ENCODE peak calls at places on chromosomes 7 and 10, in five cellular contexts. J is choroid plexus epithelial cell, X is BE2C, A is A549, Q is K562. P is an unnamed sample.

GRCh38 chr10:6482737-6483362 is 97.2 kb downstream of the PRKCQ start:
- DNase-seq in J (no peak), A (no peak), X (no peak), Q (no peak), P (no peak)

GRCh38 chr10:130802301-130802700 is 509.2 kb downstream of the TCERG1L start:
- DNase-seq in X (no peak), Q (no peak), A (no peak), J (no peak), P (no peak)

GRCh38 chr10:121240556-121240955 is 357.7 kb downstream of the FGFR2 start:
- DNase-seq in A (no peak), J (no peak), X (no peak), Q (no peak), P (no peak)

GRCh38 chr7:133265821-133266220 is 12.9 kb downstream of the EXOC4 start:
- DNase-seq in J (peak), Q (no peak), X (no peak), A (no peak), P (no peak)

GRCh38 chr7:30682131-30683083 is at the start of gene CRHR2:
- DNase-seq in X (peak), J (no peak), A (no peak), Q (peak), P (no peak)

GRCh38 chr7:21198929-21199328 is 229.0 kb upstream of the SP4 start:
- DNase-seq in J (no peak), X (no peak), A (no peak), Q (no peak), P (no peak)

GRCh38 chr7:47420117-47420780 is 161.7 kb downstream of the TNS3 start:
- DNase-seq in Q (no peak), J (no peak), X (no peak), A (no peak), P (no peak)

GRCh38 chr10:13801156-13801906 is 214.6 kb downstream of the PRPF18 start:
- DNase-seq in A (no peak), J (no peak), X (no peak), Q (no peak), P (no peak)

GRCh38 chr10:104081998-104082397 is 3.7 kb downstream of the COL17A1 start:
- DNase-seq in X (no peak), J (no peak), A (no peak), Q (no peak), P (no peak)

GRCh38 chr7:112798199-112799159 is 8.3 kb upstream of the TMEM168 start:
- DNase-seq in A (no peak), J (no peak), Q (peak), X (no peak), P (no peak)

GRCh38 chr7:112898432-112899290 is 108.5 kb upstream of the TMEM168 start:
- DNase-seq in J (peak), A (peak), X (peak), Q (peak), P (peak)

GRCh38 chr7:66720571-66720970 is 20.0 kb upstream of the RABGEF1 start:
- DNase-seq in J (no peak), X (no peak), Q (no peak), A (no peak), P (no peak)

GRCh38 chr10:34492081-34492480 is 323.0 kb downstream of the PARD3 start:
- DNase-seq in J (no peak), Q (no peak), X (no peak), A (peak), P (no peak)

GRCh38 chr7:27183682-27184341 is 1.2 kb downstream of the HOXA11 start:
- DNase-seq in J (no peak), Q (no peak), X (no peak), A (no peak), P (no peak)

GRCh38 chr7:15643000-15643705 is 43.3 kb downstream of the MEOX2 start:
- DNase-seq in J (no peak), A (no peak), X (peak), Q (peak), P (no peak)

GRCh38 chr10:127553431-127553830 is 4.3 kb downstream of the NPS start:
- DNase-seq in A (no peak), Q (no peak), J (no peak), X (no peak), P (no peak)

GRCh38 chr7:124152859-124153692 is 120.2 kb upstream of the TMEM229A start:
- DNase-seq in J (peak), Q (peak), X (peak), A (peak), P (peak)

GRCh38 chr7:33870120-33870519 is 35.2 kb upstream of the BMPER start:
- DNase-seq in A (no peak), J (no peak), X (no peak), Q (no peak), P (no peak)

GRCh38 chr10:69237528-69238159 is 17.5 kb downstream of the HKDC1 start:
- DNase-seq in J (peak), A (peak), Q (peak), X (peak), P (peak)

GRCh38 chr10:51422311-51423120 is 276.9 kb downstream of the CSTF2T start:
- DNase-seq in X (peak), J (peak), Q (peak), A (peak), P (peak)

GRCh38 chr10:93816123-93816747 is 58.5 kb downstream of the LGI1 start:
- DNase-seq in J (peak), A (peak), X (peak), Q (peak), P (peak)

GRCh38 chr7:151745090-151745638 is 131.8 kb downstream of the PRKAG2 start:
- DNase-seq in J (peak), X (no peak), Q (peak), A (peak), P (peak)

GRCh38 chr10:129759214-129760002 is 204.7 kb downstream of the EBF3 start:
- DNase-seq in Q (no peak), J (no peak), X (no peak), A (no peak), P (no peak)

GRCh38 chr7:142925413-142925812 is 8.1 kb downstream of the TRPV5 start:
- DNase-seq in Q (peak), X (no peak), A (no peak), J (no peak), P (no peak)

GRCh38 chr7:132400667-132401142 is 175.6 kb downstream of the PLXNA4 start:
- DNase-seq in Q (no peak), J (no peak), A (no peak), X (no peak), P (no peak)

GRCh38 chr10:112958275-112958995 is 8.4 kb downstream of the TCF7L2 start:
- DNase-seq in Q (no peak), J (peak), A (peak), X (no peak), P (peak)

DNA sequence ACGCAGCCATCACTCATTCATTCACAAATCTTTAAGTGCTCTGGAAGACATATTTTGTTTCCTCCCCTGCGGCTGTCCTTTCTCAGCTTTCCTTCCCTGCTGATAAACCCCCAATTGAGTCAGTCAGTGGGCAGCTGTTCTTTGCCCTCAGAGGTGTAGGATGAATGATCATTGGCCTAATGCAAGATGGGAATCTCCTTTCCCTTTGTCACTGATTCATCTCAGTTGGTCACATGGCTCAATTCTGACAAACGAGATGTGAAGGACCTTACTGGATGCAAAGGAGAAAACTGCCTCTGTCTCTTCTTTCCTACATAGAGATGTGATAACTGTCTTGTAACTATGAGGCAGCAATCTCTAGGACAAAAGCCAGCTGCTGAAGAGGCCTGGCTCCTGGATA is 44.6 kb downstream of the COL28A1 start:
- DNase-seq in X (no peak), Q (no peak), A (peak), J (peak), P (no peak)
- H3K4me3 ChIP-seq in X (no peak), Q (no peak), A (no peak), J (no peak), P (no peak)

GRCh38 chr10:101880190-101880573 is 36.6 kb upstream of the KCNIP2 start:
- DNase-seq in A (no peak), J (no peak), Q (no peak), X (no peak), P (no peak)
- H3K4me3 ChIP-seq in A (no peak), J (no peak), Q (no peak), X (no peak), P (no peak)

GRCh38 chr10:18649364-18649959 is 1.9 kb downstream of the NSUN6 start:
- DNase-seq in A (no peak), X (no peak), Q (peak), J (no peak), P (no peak)
- H3K4me3 ChIP-seq in A (no peak), X (peak), Q (peak), J (no peak), P (no peak)

DNA sequence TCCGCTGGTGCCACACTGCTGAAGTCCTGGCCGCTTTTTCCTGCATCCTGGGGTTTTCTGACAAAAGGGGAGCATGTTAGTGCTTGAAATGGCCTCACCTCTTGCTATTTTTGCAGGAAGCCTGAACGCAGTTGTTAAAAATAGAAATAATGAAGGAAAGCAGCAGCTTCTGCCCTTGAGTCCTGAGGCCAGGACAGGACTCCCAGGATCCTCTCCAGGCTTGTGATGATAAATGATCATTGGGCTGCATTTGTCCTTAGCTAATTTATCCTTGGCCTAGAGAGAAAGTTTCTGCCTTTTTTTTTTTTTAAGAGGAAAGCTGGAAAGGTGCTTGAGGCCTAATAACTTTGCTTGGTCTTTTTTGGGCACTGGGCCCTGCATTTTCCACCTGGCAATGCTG is 17.7 kb upstream of the FAM20C start:
- DNase-seq in X (no peak), Q (no peak), J (no peak), A (no peak), P (no peak)
- H3K4me3 ChIP-seq in X (no peak), Q (no peak), J (no peak), A (no peak), P (no peak)

GRCh38 chr10:133221331-133221730 is 8.7 kb upstream of the UTF1 start:
- DNase-seq in A (no peak), Q (no peak), X (no peak), J (no peak), P (no peak)

GRCh38 chr10:133216776-133217175 is 13.2 kb upstream of the UTF1 start:
- DNase-seq in Q (no peak), A (no peak), X (no peak), J (no peak), P (no peak)

GRCh38 chr10:133218891-133219290 is 11.1 kb upstream of the UTF1 start:
- DNase-seq in A (no peak), Q (no peak), X (no peak), J (no peak), P (no peak)

GRCh38 chr10:133217800-133218589 is 12.0 kb upstream of the UTF1 start:
- DNase-seq in Q (no peak), J (no peak), A (no peak), X (no peak), P (no peak)

GRCh38 chr10:133219782-133220181 is 10.2 kb upstream of the UTF1 start:
- DNase-seq in X (no peak), J (no peak), Q (no peak), A (no peak), P (no peak)
- H3K4me3 ChIP-seq in X (no peak), J (no peak), Q (no peak), A (no peak), P (no peak)

GRCh38 chr10:11825796-11826414 is 2.7 kb downstream of the PROSER2 start:
- DNase-seq in X (no peak), J (no peak), Q (no peak), A (no peak), P (no peak)
- H3K4me3 ChIP-seq in X (no peak), J (no peak), Q (no peak), A (no peak), P (no peak)

GRCh38 chr10:62637249-62638061 is 167.1 kb upstream of the ADO start:
- DNase-seq in J (peak), Q (no peak), A (no peak), X (no peak), P (no peak)
- H3K4me3 ChIP-seq in J (peak), Q (no peak), A (no peak), X (no peak), P (no peak)

GRCh38 chr7:36044096-36044892 is 108.8 kb upstream of the EEPD1 start:
- DNase-seq in A (no peak), J (no peak), X (no peak), Q (no peak), P (no peak)
- H3K4me3 ChIP-seq in A (no peak), J (no peak), X (no peak), Q (no peak), P (no peak)

P was measured in skeletal muscle cell.